ENCODE peak calls at places on chromosomes 2 and 18, in six cellular contexts. One of them, this sample, is unnamed.

GRCh38 chr2:239252433-239253200 is 148.2 kb downstream of the HDAC4 start:
- DNase-seq in Daoy: no peak
- DNase-seq in sciatic nerve: no peak
- DNase-seq in substantia nigra: no peak
- DNase-seq in endothelial cell of umbilical vein: peak
- DNase-seq in Caco-2: no peak
- DNase-seq in this sample: no peak

GRCh38 chr18:77487951-77488740 is 238.5 kb downstream of the GALR1 start:
- DNase-seq in endothelial cell of umbilical vein: no peak
- DNase-seq in Caco-2: no peak
- DNase-seq in substantia nigra: no peak
- DNase-seq in sciatic nerve: no peak
- DNase-seq in Daoy: no peak
- DNase-seq in this sample: no peak

GRCh38 chr18:1050012-1050657 is 145.5 kb downstream of the ADCYAP1 start:
- DNase-seq in sciatic nerve: no peak
- DNase-seq in substantia nigra: no peak
- DNase-seq in Daoy: peak
- DNase-seq in Caco-2: no peak
- DNase-seq in endothelial cell of umbilical vein: no peak
- DNase-seq in this sample: peak

GRCh38 chr18:13612111-13612997 is 114.0 kb downstream of the FAM210A start:
- DNase-seq in Caco-2: no peak
- DNase-seq in endothelial cell of umbilical vein: no peak
- DNase-seq in Daoy: no peak
- DNase-seq in sciatic nerve: no peak
- DNase-seq in substantia nigra: peak
- DNase-seq in this sample: peak

GRCh38 chr2:237075749-237076599 is 9.7 kb upstream of the COPS8 start:
- DNase-seq in substantia nigra: no peak
- DNase-seq in Daoy: no peak
- DNase-seq in Caco-2: peak
- DNase-seq in sciatic nerve: no peak
- DNase-seq in endothelial cell of umbilical vein: no peak
- DNase-seq in this sample: no peak

GRCh38 chr2:141313972-141314371 is 816.8 kb downstream of the LRP1B start:
- DNase-seq in Caco-2: no peak
- DNase-seq in endothelial cell of umbilical vein: no peak
- DNase-seq in sciatic nerve: no peak
- DNase-seq in substantia nigra: no peak
- DNase-seq in Daoy: no peak
- DNase-seq in this sample: no peak

GRCh38 chr2:204251977-204252376 is 293.3 kb upstream of the PARD3B start:
- DNase-seq in Caco-2: no peak
- DNase-seq in endothelial cell of umbilical vein: no peak
- DNase-seq in sciatic nerve: no peak
- DNase-seq in substantia nigra: no peak
- DNase-seq in Daoy: no peak
- DNase-seq in this sample: no peak

GRCh38 chr2:211077216-211077764 is 520.9 kb downstream of the CPS1 start:
- DNase-seq in sciatic nerve: no peak
- DNase-seq in Caco-2: no peak
- DNase-seq in endothelial cell of umbilical vein: no peak
- DNase-seq in substantia nigra: no peak
- DNase-seq in Daoy: no peak
- DNase-seq in this sample: no peak

GRCh38 chr2:161077367-161078210 is 82.6 kb upstream of the TANK start:
- DNase-seq in substantia nigra: no peak
- DNase-seq in Caco-2: no peak
- DNase-seq in Daoy: peak
- DNase-seq in sciatic nerve: no peak
- DNase-seq in endothelial cell of umbilical vein: peak
- DNase-seq in this sample: no peak

GRCh38 chr2:96531366-96531765 is 5.2 kb upstream of the ARID5A start:
- DNase-seq in Daoy: no peak
- DNase-seq in Caco-2: no peak
- DNase-seq in substantia nigra: no peak
- DNase-seq in endothelial cell of umbilical vein: no peak
- DNase-seq in sciatic nerve: peak
- DNase-seq in this sample: no peak

GRCh38 chr2:1613731-1614354 is 130.5 kb downstream of the PXDN start:
- DNase-seq in substantia nigra: no peak
- DNase-seq in Daoy: peak
- DNase-seq in Caco-2: no peak
- DNase-seq in endothelial cell of umbilical vein: no peak
- DNase-seq in sciatic nerve: no peak
- DNase-seq in this sample: peak

GRCh38 chr2:43838560-43839267 is at the start of the genes ABCG5 and ABCG8:
- DNase-seq in Caco-2: no peak
- DNase-seq in sciatic nerve: no peak
- DNase-seq in Daoy: no peak
- DNase-seq in substantia nigra: no peak
- DNase-seq in endothelial cell of umbilical vein: no peak
- DNase-seq in this sample: no peak

GRCh38 chr2:151097930-151098329 is 163.7 kb downstream of the RBM43 start:
- DNase-seq in endothelial cell of umbilical vein: no peak
- DNase-seq in Daoy: no peak
- DNase-seq in Caco-2: no peak
- DNase-seq in substantia nigra: no peak
- DNase-seq in sciatic nerve: no peak
- DNase-seq in this sample: peak

GRCh38 chr2:179987916-179988315 is 19.2 kb downstream of the CWC22 start:
- DNase-seq in endothelial cell of umbilical vein: no peak
- DNase-seq in Daoy: no peak
- DNase-seq in substantia nigra: no peak
- DNase-seq in Caco-2: no peak
- DNase-seq in sciatic nerve: no peak
- DNase-seq in this sample: no peak

GRCh38 chr2:15730545-15731212 is 139.0 kb downstream of the DDX1 start:
- DNase-seq in Daoy: peak
- DNase-seq in substantia nigra: peak
- DNase-seq in sciatic nerve: peak
- DNase-seq in Caco-2: no peak
- DNase-seq in endothelial cell of umbilical vein: peak
- DNase-seq in this sample: peak

GRCh38 chr2:227853204-227853629 is 18.2 kb upstream of the DAW1 start:
- DNase-seq in sciatic nerve: no peak
- DNase-seq in Caco-2: no peak
- DNase-seq in Daoy: peak
- DNase-seq in endothelial cell of umbilical vein: no peak
- DNase-seq in substantia nigra: no peak
- DNase-seq in this sample: peak

GRCh38 chr2:28232267-28232666 is 160.4 kb upstream of the FOSL2 start:
- DNase-seq in substantia nigra: no peak
- DNase-seq in endothelial cell of umbilical vein: no peak
- DNase-seq in Caco-2: no peak
- DNase-seq in Daoy: peak
- DNase-seq in sciatic nerve: no peak
- DNase-seq in this sample: peak

GRCh38 chr2:98293003-98293402 is 53.3 kb upstream of the CNGA3 start:
- DNase-seq in sciatic nerve: no peak
- DNase-seq in Caco-2: no peak
- DNase-seq in Daoy: no peak
- DNase-seq in substantia nigra: no peak
- DNase-seq in endothelial cell of umbilical vein: no peak
- DNase-seq in this sample: no peak

GRCh38 chr2:46136481-46136880 is 160.7 kb upstream of the EPAS1 start:
- DNase-seq in endothelial cell of umbilical vein: no peak
- DNase-seq in Caco-2: no peak
- DNase-seq in sciatic nerve: no peak
- DNase-seq in substantia nigra: no peak
- DNase-seq in Daoy: no peak
- DNase-seq in this sample: no peak